ENCODE peak calls at places on chromosomes 3 and 15, in five cellular contexts. R is right atrium auricular region, Q is transverse colon, Y is astrocyte, D is K562. I is an unnamed sample.

GRCh38 chr15:47715856-47716445 is 1.4 kb upstream of the SEMA6D start:
- DNase-seq in Y (peak; percentile 3), Q (no peak), R (peak; percentile 73), D (no peak), I (no peak)

GRCh38 chr3:116770815-116771450 is 61.4 kb downstream of the TUSC7 start:
- DNase-seq in D (peak; percentile 34), R (peak; percentile 69), Q (peak; percentile 66), Y (peak; percentile 56), I (no peak)

GRCh38 chr3:111045564-111045963 is 26.1 kb upstream of the NECTIN3 start:
- DNase-seq in Q (no peak), D (no peak), Y (peak; percentile 21), R (no peak), I (no peak)

GRCh38 chr3:29805757-29806156 is 524.9 kb downstream of the RBMS3 start:
- DNase-seq in R (no peak), Q (no peak), D (no peak), Y (peak; percentile 8), I (no peak)

GRCh38 chr3:37962906-37963486 is 27.6 kb upstream of the VILL start:
- DNase-seq in R (no peak), Q (no peak), D (no peak), Y (no peak), I (no peak)

GRCh38 chr3:150739877-150740645 is 22.9 kb downstream of the SIAH2 start:
- DNase-seq in D (no peak), Q (no peak), Y (no peak), R (no peak), I (no peak)

GRCh38 chr3:188546835-188547670 is 393.1 kb downstream of the LPP start:
- DNase-seq in R (no peak), Q (no peak), Y (peak; percentile 70), D (no peak), I (no peak)

GRCh38 chr15:79337591-79337990 is 26.7 kb downstream of the TMED3 start:
- DNase-seq in Q (no peak), R (no peak), Y (no peak), D (no peak), I (no peak)

GRCh38 chr3:165195226-165195625 is 958 bp downstream of the SLITRK3 start:
- DNase-seq in D (no peak), Q (no peak), R (no peak), Y (no peak), I (peak; percentile 33)

GRCh38 chr3:59978979-59979378 is 929.2 kb upstream of the CFAP20DC start:
- DNase-seq in R (no peak), Y (no peak), Q (no peak), D (no peak), I (no peak)

GRCh38 chr3:187286467-187287059 is 5.0 kb downstream of the MASP1 start:
- DNase-seq in Y (peak; percentile 30), D (no peak), Q (no peak), R (no peak), I (no peak)

GRCh38 chr15:98953000-98953776 is 54.4 kb downstream of the PGPEP1L start:
- DNase-seq in D (no peak), R (no peak), Y (no peak), Q (no peak), I (no peak)

GRCh38 chr3:42780892-42781700 is 8.0 kb upstream of the CCDC13 start:
- DNase-seq in Q (no peak), Y (peak; percentile 39), D (peak; percentile 61), R (peak; percentile 26), I (no peak)

GRCh38 chr15:73607405-73607804 is 25.8 kb downstream of the NPTN start:
- DNase-seq in D (no peak), Y (no peak), Q (no peak), R (no peak), I (no peak)

GRCh38 chr3:24494616-24495333 is at the start of gene THRB:
- DNase-seq in D (peak; percentile 82), R (peak; percentile 76), Q (peak; percentile 77), Y (peak; percentile 26), I (peak; percentile 89)

GRCh38 chr3:127019449-127019848 is 36.5 kb downstream of the PLXNA1 start:
- DNase-seq in R (no peak), Y (peak; percentile 35), Q (no peak), D (no peak), I (no peak)

GRCh38 chr15:82548700-82549099 is 8.4 kb upstream of the RPS17 start:
- DNase-seq in D (peak; percentile 19), Y (no peak), Q (no peak), R (no peak), I (no peak)

GRCh38 chr3:60424034-60424433 is 827.2 kb downstream of the FHIT start:
- DNase-seq in Q (no peak), D (no peak), R (no peak), Y (no peak), I (no peak)

GRCh38 chr3:99248130-99248529 is 346.6 kb upstream of the DCBLD2 start:
- DNase-seq in Y (peak; percentile 52), D (no peak), Q (no peak), R (no peak), I (no peak)

GRCh38 chr3:58009026-58009748 is 965 bp downstream of the FLNB start:
- DNase-seq in Q (peak; percentile 73), D (peak; percentile 50), Y (no peak), R (no peak), I (peak; percentile 70)

GRCh38 chr3:194826594-194826993 is 140.9 kb downstream of the FAM43A start:
- DNase-seq in Y (no peak), R (no peak), D (no peak), Q (peak; percentile 50), I (no peak)

GRCh38 chr3:139597947-139598346 is 58.4 kb upstream of the RBP1 start:
- DNase-seq in Q (no peak), D (no peak), R (no peak), Y (no peak), I (no peak)

GRCh38 chr3:58824285-58824684 is 157.7 kb upstream of the FAM3D start:
- DNase-seq in D (peak; percentile 20), Y (peak; percentile 30), R (no peak), Q (peak; percentile 79), I (peak; percentile 61)

GRCh38 chr15:68816795-68817303 is 3.8 kb downstream of the ANP32A start:
- DNase-seq in D (no peak), Y (no peak), Q (peak; percentile 55), R (no peak), I (no peak)

GRCh38 chr3:11523793-11524160 is 119.9 kb downstream of the VGLL4 start:
- DNase-seq in D (no peak), Q (no peak), Y (no peak), R (no peak), I (peak; percentile 11)

GRCh38 chr3:62373215-62373614 is at the start of gene FEZF2:
- DNase-seq in Y (no peak), R (no peak), Q (no peak), D (no peak), I (no peak)

GRCh38 chr3:42819351-42819965 is 10.2 kb downstream of the ACKR2 start:
- DNase-seq in R (no peak), D (no peak), Y (no peak), Q (peak; percentile 59), I (no peak)

GRCh38 chr15:49286649-49287394 is 116.8 kb downstream of the GALK2 start:
- DNase-seq in D (no peak), R (no peak), Y (peak; percentile 63), Q (no peak), I (no peak)

GRCh38 chr15:49675051-49675450 is 54.2 kb downstream of the DTWD1 start:
- DNase-seq in Y (peak; percentile 84), D (no peak), R (no peak), Q (no peak), I (no peak)

GRCh38 chr3:10263549-10264363 is 15.5 kb downstream of the TATDN2 start:
- DNase-seq in Y (peak; percentile 33), Q (peak; percentile 24), R (peak; percentile 68), D (peak; percentile 74), I (no peak)
- TF ChIP-seq CTCF in Y (peak; percentile 60), Q (peak; percentile 42), R (no peak), D (peak; percentile 53), I (peak; percentile 45)

GRCh38 chr3:5020262-5020722 is 41.1 kb downstream of the BHLHE40 start:
- DNase-seq in Y (no peak), Q (no peak), R (no peak), D (no peak), I (peak; percentile 62)
- H3K27ac ChIP-seq in Y (no peak overlapping the region), Q (no peak overlapping the region), R (no peak overlapping the region), D (peak overlapping the region; percentile 57), I (no peak overlapping the region)

GRCh38 chr3:146161725-146162047 is 702 bp upstream of the PLOD2 start:
- DNase-seq in Y (peak; percentile 59), Q (peak; percentile 55), R (no peak), D (no peak), I (no peak)
- H3K4me3 ChIP-seq in Y (peak overlapping the region; percentile 98), Q (peak overlapping the region; percentile 80), R (peak overlapping the region; percentile 58), D (no peak overlapping the region), I (peak overlapping the region; percentile 76)

DNA sequence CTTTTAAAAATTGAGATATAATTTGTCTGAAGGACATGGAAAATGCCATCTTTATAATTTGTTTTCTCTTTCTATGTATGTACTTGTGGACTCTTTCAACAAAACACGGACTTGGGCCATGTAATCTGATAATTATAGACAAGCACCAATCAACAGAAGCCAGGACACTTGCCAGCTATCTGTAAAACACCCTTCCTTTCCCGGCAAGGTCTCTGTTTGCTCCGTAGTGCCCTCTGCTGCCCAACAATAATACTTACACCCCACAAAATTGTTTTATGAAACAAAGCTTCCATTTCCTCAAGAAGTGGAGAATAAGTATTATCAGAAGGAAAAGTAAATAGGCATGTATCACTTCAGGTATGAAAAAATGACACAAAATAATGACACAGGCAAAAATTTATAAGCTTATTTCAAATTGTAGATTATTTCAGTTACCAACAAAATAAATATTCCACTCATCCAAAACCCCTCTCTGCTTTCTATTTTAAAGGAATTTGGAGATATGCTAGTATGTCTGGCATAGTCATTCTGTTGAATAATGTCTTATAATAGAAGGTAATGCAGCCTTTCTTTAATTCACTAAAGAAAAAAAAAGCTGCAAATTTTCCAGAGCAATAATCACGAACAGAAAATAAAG is 32.8 kb downstream of the MYH15 start:
- DNase-seq in Y (peak; percentile 51), Q (peak; percentile 79), D (peak; percentile 36), R (no peak), I (no peak)
- TF ChIP-seq CTCF in Y (peak; percentile 70), Q (peak; percentile 87), D (peak; percentile 59), R (peak; percentile 48), I (peak; percentile 71)